ENCODE peak calls at places on chromosomes 6 and 20, in ten cellular contexts. One of them, this sample, is unnamed.

GRCh38 chr6:145044606-145045275 is 690.6 kb downstream of the EPM2A start:
- DNase-seq in transverse colon: no peak
- DNase-seq in fibroblast of villous mesenchyme: peak; percentile 35
- DNase-seq in stomach: no peak
- DNase-seq in upper lobe of right lung: no peak
- DNase-seq in A549: no peak
- DNase-seq in body of pancreas: no peak
- DNase-seq in heart left ventricle: no peak
- DNase-seq in PC-9: no peak
- DNase-seq in IMR-90: peak; percentile 87
- DNase-seq in this sample: peak; percentile 90

GRCh38 chr6:25831532-25832306 is at the start of gene SLC17A1:
- DNase-seq in fibroblast of villous mesenchyme: no peak
- DNase-seq in heart left ventricle: no peak
- DNase-seq in IMR-90: no peak
- DNase-seq in PC-9: no peak
- DNase-seq in upper lobe of right lung: no peak
- DNase-seq in stomach: no peak
- DNase-seq in body of pancreas: peak; percentile 2
- DNase-seq in A549: no peak
- DNase-seq in transverse colon: no peak
- DNase-seq in this sample: no peak

GRCh38 chr6:53795254-53795701 is 473 bp downstream of the LRRC1 start:
- DNase-seq in IMR-90: no peak
- DNase-seq in body of pancreas: peak; percentile 36
- DNase-seq in heart left ventricle: no peak
- DNase-seq in stomach: peak; percentile 34
- DNase-seq in transverse colon: peak; percentile 39
- DNase-seq in A549: no peak
- DNase-seq in PC-9: no peak
- DNase-seq in fibroblast of villous mesenchyme: no peak
- DNase-seq in upper lobe of right lung: no peak
- DNase-seq in this sample: no peak

GRCh38 chr20:51424270-51425041 is 118.1 kb downstream of the NFATC2 start:
- DNase-seq in body of pancreas: no peak
- DNase-seq in heart left ventricle: no peak
- DNase-seq in transverse colon: no peak
- DNase-seq in A549: no peak
- DNase-seq in upper lobe of right lung: no peak
- DNase-seq in fibroblast of villous mesenchyme: no peak
- DNase-seq in PC-9: no peak
- DNase-seq in stomach: no peak
- DNase-seq in IMR-90: no peak
- DNase-seq in this sample: no peak

GRCh38 chr20:32348207-32348606 is 9.9 kb upstream of the ASXL1 start:
- DNase-seq in body of pancreas: no peak
- DNase-seq in IMR-90: no peak
- DNase-seq in upper lobe of right lung: no peak
- DNase-seq in heart left ventricle: no peak
- DNase-seq in A549: no peak
- DNase-seq in stomach: no peak
- DNase-seq in transverse colon: peak; percentile 3
- DNase-seq in fibroblast of villous mesenchyme: no peak
- DNase-seq in PC-9: no peak
- DNase-seq in this sample: no peak

GRCh38 chr6:163867518-163868292 is 453.2 kb downstream of the QKI start:
- DNase-seq in IMR-90: no peak
- DNase-seq in heart left ventricle: no peak
- DNase-seq in fibroblast of villous mesenchyme: no peak
- DNase-seq in upper lobe of right lung: no peak
- DNase-seq in PC-9: no peak
- DNase-seq in A549: no peak
- DNase-seq in transverse colon: no peak
- DNase-seq in stomach: no peak
- DNase-seq in body of pancreas: no peak
- DNase-seq in this sample: no peak

GRCh38 chr6:13487122-13488014 is at the start of gene GFOD1:
- DNase-seq in stomach: peak; percentile 86
- DNase-seq in IMR-90: peak; percentile 78
- DNase-seq in A549: peak; percentile 61
- DNase-seq in body of pancreas: peak; percentile 89
- DNase-seq in PC-9: peak; percentile 84
- DNase-seq in upper lobe of right lung: peak; percentile 95
- DNase-seq in fibroblast of villous mesenchyme: peak; percentile 86
- DNase-seq in heart left ventricle: peak; percentile 92
- DNase-seq in transverse colon: peak; percentile 90
- DNase-seq in this sample: peak; percentile 90

GRCh38 chr6:53250761-53251672 is 97.7 kb downstream of the ELOVL5 start:
- DNase-seq in transverse colon: no peak
- DNase-seq in body of pancreas: no peak
- DNase-seq in fibroblast of villous mesenchyme: peak; percentile 34
- DNase-seq in PC-9: no peak
- DNase-seq in upper lobe of right lung: no peak
- DNase-seq in stomach: no peak
- DNase-seq in heart left ventricle: no peak
- DNase-seq in A549: no peak
- DNase-seq in IMR-90: peak; percentile 37
- DNase-seq in this sample: peak; percentile 12

GRCh38 chr6:5989141-5989723 is 17.5 kb downstream of the NRN1 start:
- DNase-seq in transverse colon: no peak
- DNase-seq in PC-9: no peak
- DNase-seq in A549: no peak
- DNase-seq in IMR-90: no peak
- DNase-seq in heart left ventricle: no peak
- DNase-seq in fibroblast of villous mesenchyme: no peak
- DNase-seq in upper lobe of right lung: peak; percentile 77
- DNase-seq in stomach: no peak
- DNase-seq in body of pancreas: peak; percentile 57
- DNase-seq in this sample: no peak

DNA sequence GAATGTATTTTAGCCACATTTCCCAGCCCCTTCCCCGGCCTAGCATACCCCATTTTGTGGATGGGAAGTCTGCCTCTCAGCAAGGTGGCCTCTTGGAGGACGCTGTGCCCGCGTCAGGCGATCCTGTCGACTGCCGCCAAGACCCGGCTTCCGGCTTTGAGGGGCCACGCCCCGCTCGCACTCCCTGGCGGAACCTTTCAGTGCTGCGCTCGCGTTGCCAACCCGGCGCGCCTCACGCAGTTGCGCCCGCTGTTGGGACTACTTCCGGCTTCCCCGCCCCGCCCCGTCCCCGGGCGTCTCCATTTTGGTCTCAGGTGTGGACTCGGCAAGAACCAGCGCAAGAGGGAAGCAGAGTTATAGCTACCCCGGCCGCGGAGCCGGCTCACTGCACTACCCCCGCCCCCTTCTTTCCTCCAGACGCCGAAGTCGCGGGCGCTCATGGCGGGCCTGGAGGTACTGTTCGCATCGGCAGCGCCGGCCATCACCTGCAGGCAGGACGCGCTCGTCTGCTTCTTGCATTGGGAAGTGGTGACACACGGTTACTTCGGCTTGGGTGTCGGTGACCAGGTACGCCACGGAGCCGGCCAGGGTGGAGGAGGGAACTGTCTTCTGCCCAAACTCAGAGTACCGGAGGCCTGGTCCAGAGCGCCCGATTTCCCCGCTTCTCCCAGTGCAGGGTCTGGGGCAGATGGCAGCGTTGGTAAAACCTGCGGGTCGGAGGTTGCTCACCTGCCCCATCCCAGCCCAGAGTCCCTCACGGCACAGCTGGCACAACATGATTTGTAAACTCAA is at the start of gene PSMF1:
- DNase-seq in IMR-90: peak; percentile 86
- DNase-seq in upper lobe of right lung: peak; percentile 98
- DNase-seq in body of pancreas: peak; percentile 96
- DNase-seq in stomach: peak; percentile 98
- DNase-seq in A549: peak; percentile 96
- DNase-seq in PC-9: peak; percentile 96
- DNase-seq in heart left ventricle: peak; percentile 94
- DNase-seq in transverse colon: peak; percentile 96
- DNase-seq in fibroblast of villous mesenchyme: peak; percentile 91
- DNase-seq in this sample: peak; percentile 92
- TF ChIP-seq CTCF in IMR-90: no peak
- TF ChIP-seq CTCF in upper lobe of right lung: no peak
- TF ChIP-seq CTCF in body of pancreas: peak; percentile 29
- TF ChIP-seq CTCF in stomach: no peak
- TF ChIP-seq CTCF in A549: no peak
- TF ChIP-seq CTCF in PC-9: no peak
- TF ChIP-seq CTCF in heart left ventricle: peak; percentile 30
- TF ChIP-seq CTCF in transverse colon: peak; percentile 13
- TF ChIP-seq CTCF in fibroblast of villous mesenchyme: no peak
- TF ChIP-seq CTCF in this sample: no peak

GRCh38 chr6:168024951-168025510 is 27.6 kb downstream of the KIF25 start:
- DNase-seq in fibroblast of villous mesenchyme: no peak
- DNase-seq in PC-9: no peak
- DNase-seq in A549: no peak
- DNase-seq in body of pancreas: no peak
- DNase-seq in IMR-90: no peak
- DNase-seq in stomach: no peak
- DNase-seq in transverse colon: no peak
- DNase-seq in heart left ventricle: no peak
- DNase-seq in upper lobe of right lung: no peak
- DNase-seq in this sample: no peak
- TF ChIP-seq CTCF in fibroblast of villous mesenchyme: no peak
- TF ChIP-seq CTCF in PC-9: no peak
- TF ChIP-seq CTCF in A549: no peak
- TF ChIP-seq CTCF in body of pancreas: no peak
- TF ChIP-seq CTCF in IMR-90: no peak
- TF ChIP-seq CTCF in stomach: no peak
- TF ChIP-seq CTCF in transverse colon: no peak
- TF ChIP-seq CTCF in heart left ventricle: no peak
- TF ChIP-seq CTCF in upper lobe of right lung: no peak
- TF ChIP-seq CTCF in this sample: no peak

GRCh38 chr6:157274116-157274470 is 49.2 kb downstream of the TMEM242 start:
- DNase-seq in upper lobe of right lung: no peak
- DNase-seq in stomach: no peak
- DNase-seq in heart left ventricle: no peak
- DNase-seq in PC-9: no peak
- DNase-seq in transverse colon: no peak
- DNase-seq in IMR-90: no peak
- DNase-seq in fibroblast of villous mesenchyme: peak; percentile 9
- DNase-seq in A549: no peak
- DNase-seq in body of pancreas: no peak
- DNase-seq in this sample: no peak

GRCh38 chr6:157272866-157273755 is 50.2 kb downstream of the TMEM242 start:
- DNase-seq in heart left ventricle: no peak
- DNase-seq in upper lobe of right lung: no peak
- DNase-seq in PC-9: no peak
- DNase-seq in transverse colon: no peak
- DNase-seq in A549: peak; percentile 28
- DNase-seq in IMR-90: no peak
- DNase-seq in stomach: no peak
- DNase-seq in fibroblast of villous mesenchyme: peak; percentile 42
- DNase-seq in body of pancreas: no peak
- DNase-seq in this sample: no peak

GRCh38 chr6:157273756-157274088 is 49.6 kb downstream of the TMEM242 start:
- DNase-seq in IMR-90: peak; percentile 9
- DNase-seq in stomach: peak; percentile 35
- DNase-seq in body of pancreas: peak; percentile 12
- DNase-seq in PC-9: peak; percentile 18
- DNase-seq in A549: peak; percentile 70
- DNase-seq in heart left ventricle: peak; percentile 35
- DNase-seq in fibroblast of villous mesenchyme: peak; percentile 40
- DNase-seq in transverse colon: peak; percentile 62
- DNase-seq in upper lobe of right lung: no peak
- DNase-seq in this sample: no peak

GRCh38 chr6:157276134-157276532 is 47.2 kb downstream of the TMEM242 start:
- DNase-seq in IMR-90: no peak
- DNase-seq in stomach: no peak
- DNase-seq in upper lobe of right lung: no peak
- DNase-seq in heart left ventricle: no peak
- DNase-seq in A549: no peak
- DNase-seq in PC-9: no peak
- DNase-seq in fibroblast of villous mesenchyme: no peak
- DNase-seq in transverse colon: no peak
- DNase-seq in body of pancreas: peak; percentile 14
- DNase-seq in this sample: no peak

GRCh38 chr6:157274471-157275226 is 48.7 kb downstream of the TMEM242 start:
- DNase-seq in body of pancreas: peak; percentile 65
- DNase-seq in stomach: peak; percentile 74
- DNase-seq in heart left ventricle: peak; percentile 80
- DNase-seq in upper lobe of right lung: peak; percentile 89
- DNase-seq in A549: peak; percentile 67
- DNase-seq in IMR-90: peak; percentile 57
- DNase-seq in PC-9: peak; percentile 75
- DNase-seq in fibroblast of villous mesenchyme: peak; percentile 62
- DNase-seq in transverse colon: peak; percentile 80
- DNase-seq in this sample: peak; percentile 56
- TF ChIP-seq CTCF in body of pancreas: peak; percentile 21
- TF ChIP-seq CTCF in stomach: peak; percentile 95
- TF ChIP-seq CTCF in heart left ventricle: peak; percentile 90
- TF ChIP-seq CTCF in upper lobe of right lung: peak; percentile 58
- TF ChIP-seq CTCF in A549: peak; percentile 71
- TF ChIP-seq CTCF in IMR-90: peak; percentile 85
- TF ChIP-seq CTCF in PC-9: peak; percentile 39
- TF ChIP-seq CTCF in fibroblast of villous mesenchyme: peak; percentile 53
- TF ChIP-seq CTCF in transverse colon: peak; percentile 11
- TF ChIP-seq CTCF in this sample: peak; percentile 24

DNA sequence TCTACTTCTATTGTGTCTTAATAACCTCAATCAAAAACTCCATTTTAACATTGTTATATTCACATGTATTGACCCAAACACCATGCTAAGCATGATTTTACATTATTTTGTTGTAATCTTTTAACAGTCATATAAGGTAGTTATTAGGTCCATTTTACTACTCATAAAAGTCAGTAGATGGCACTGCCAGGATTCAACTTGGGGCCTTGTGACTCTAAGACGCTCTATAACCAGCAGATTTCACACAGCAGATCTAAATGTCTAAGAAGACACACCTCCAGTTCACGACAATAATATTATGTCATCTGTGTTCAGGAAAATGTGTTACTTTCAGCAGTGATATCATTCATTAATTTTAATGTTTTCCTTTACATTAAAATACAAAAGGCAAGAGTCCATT is 88.0 kb downstream of the FRK start:
- DNase-seq in body of pancreas: no peak
- DNase-seq in IMR-90: no peak
- DNase-seq in PC-9: no peak
- DNase-seq in upper lobe of right lung: no peak
- DNase-seq in stomach: no peak
- DNase-seq in fibroblast of villous mesenchyme: no peak
- DNase-seq in A549: no peak
- DNase-seq in heart left ventricle: no peak
- DNase-seq in transverse colon: no peak
- DNase-seq in this sample: peak; percentile 9
- TF ChIP-seq CTCF in body of pancreas: no peak
- TF ChIP-seq CTCF in IMR-90: no peak
- TF ChIP-seq CTCF in PC-9: no peak
- TF ChIP-seq CTCF in upper lobe of right lung: no peak
- TF ChIP-seq CTCF in stomach: no peak
- TF ChIP-seq CTCF in fibroblast of villous mesenchyme: no peak
- TF ChIP-seq CTCF in A549: no peak
- TF ChIP-seq CTCF in heart left ventricle: no peak
- TF ChIP-seq CTCF in transverse colon: no peak
- TF ChIP-seq CTCF in this sample: no peak

GRCh38 chr6:89536230-89536629 is 102.3 kb downstream of the LYRM2 start:
- DNase-seq in heart left ventricle: no peak
- DNase-seq in stomach: no peak
- DNase-seq in upper lobe of right lung: no peak
- DNase-seq in A549: no peak
- DNase-seq in body of pancreas: no peak
- DNase-seq in transverse colon: no peak
- DNase-seq in fibroblast of villous mesenchyme: no peak
- DNase-seq in PC-9: no peak
- DNase-seq in IMR-90: no peak
- DNase-seq in this sample: no peak
- TF ChIP-seq CTCF in heart left ventricle: no peak
- TF ChIP-seq CTCF in stomach: no peak
- TF ChIP-seq CTCF in upper lobe of right lung: no peak
- TF ChIP-seq CTCF in A549: no peak
- TF ChIP-seq CTCF in body of pancreas: no peak
- TF ChIP-seq CTCF in transverse colon: no peak
- TF ChIP-seq CTCF in fibroblast of villous mesenchyme: no peak
- TF ChIP-seq CTCF in PC-9: no peak
- TF ChIP-seq CTCF in IMR-90: no peak
- TF ChIP-seq CTCF in this sample: no peak

GRCh38 chr20:39773380-39774000 is 811.3 kb downstream of the DHX35 start:
- DNase-seq in stomach: no peak
- DNase-seq in transverse colon: no peak
- DNase-seq in heart left ventricle: no peak
- DNase-seq in A549: no peak
- DNase-seq in PC-9: no peak
- DNase-seq in upper lobe of right lung: no peak
- DNase-seq in fibroblast of villous mesenchyme: no peak
- DNase-seq in IMR-90: no peak
- DNase-seq in body of pancreas: no peak
- DNase-seq in this sample: no peak
- TF ChIP-seq CTCF in stomach: no peak
- TF ChIP-seq CTCF in transverse colon: no peak
- TF ChIP-seq CTCF in heart left ventricle: no peak
- TF ChIP-seq CTCF in A549: no peak
- TF ChIP-seq CTCF in PC-9: no peak
- TF ChIP-seq CTCF in upper lobe of right lung: no peak
- TF ChIP-seq CTCF in fibroblast of villous mesenchyme: no peak
- TF ChIP-seq CTCF in IMR-90: no peak
- TF ChIP-seq CTCF in body of pancreas: no peak
- TF ChIP-seq CTCF in this sample: no peak

This sample was measured in cardiac fibroblast.